ENCODE peak calls at places on chromosomes 11 and 22, in six cellular contexts. C is colonic mucosa, G is AG10803, I is B cell, O is OCI-LY7, X is fibroblast of the aortic adventitia. E is an unnamed sample.

GRCh38 chr22:40276877-40277823 is 69.2 kb upstream of the ADSL start:
- DNase-seq in O (no peak), X (peak), I (no peak), G (peak), C (no peak), E (no peak)

GRCh38 chr11:133713406-133713805 is 131.9 kb downstream of the SPATA19 start:
- DNase-seq in O (no peak), X (no peak), C (no peak), G (no peak), I (no peak), E (no peak)

GRCh38 chr22:23403720-23404688 is 176.1 kb downstream of the IGLL1 start:
- DNase-seq in X (no peak), G (no peak), C (no peak), I (no peak), O (no peak), E (no peak)

GRCh38 chr22:50056214-50056972 is 1.7 kb downstream of the TTLL8 start:
- DNase-seq in X (no peak), I (peak), G (no peak), C (no peak), O (peak), E (no peak)

GRCh38 chr11:96301818-96302217 is 41.2 kb downstream of the MAML2 start:
- DNase-seq in O (no peak), C (no peak), X (no peak), G (no peak), I (no peak), E (no peak)

GRCh38 chr11:2468363-2469240 is 23.8 kb downstream of the KCNQ1 start:
- DNase-seq in I (no peak), O (no peak), C (peak), X (no peak), G (no peak), E (no peak)

GRCh38 chr11:60265373-60266214 is 14.9 kb upstream of the MS4A4A start:
- DNase-seq in O (peak), I (peak), G (peak), C (peak), X (peak), E (peak)

GRCh38 chr11:128291835-128292234 is 295.5 kb downstream of the ETS1 start:
- DNase-seq in C (peak), X (no peak), G (no peak), I (peak), O (peak), E (peak)

GRCh38 chr11:104254347-104254746 is 90.4 kb upstream of the PDGFD start:
- DNase-seq in O (peak), I (no peak), C (peak), X (peak), G (no peak), E (peak)

GRCh38 chr11:132981146-132981956 is 551.0 kb downstream of the OPCML start:
- DNase-seq in I (no peak), X (no peak), G (no peak), O (no peak), C (no peak), E (no peak)

GRCh38 chr11:132106336-132106982 is 736.0 kb downstream of the NTM start:
- DNase-seq in X (no peak), C (no peak), G (no peak), I (no peak), O (no peak), E (no peak)

GRCh38 chr11:76717369-76717768 is 46.8 kb upstream of the LRRC32 start:
- DNase-seq in O (no peak), I (no peak), G (no peak), C (no peak), X (no peak), E (no peak)

GRCh38 chr11:76713499-76713898 is 43.0 kb upstream of the LRRC32 start:
- DNase-seq in X (no peak), C (no peak), O (no peak), I (no peak), G (no peak), E (no peak)

GRCh38 chr11:76716268-76716667 is 45.7 kb upstream of the LRRC32 start:
- DNase-seq in I (no peak), C (no peak), G (no peak), X (no peak), O (no peak), E (no peak)

GRCh38 chr11:76712125-76712524 is 41.6 kb upstream of the LRRC32 start:
- DNase-seq in X (no peak), O (no peak), I (no peak), C (no peak), G (no peak), E (no peak)

GRCh38 chr11:76714493-76714892 is 43.9 kb upstream of the LRRC32 start:
- DNase-seq in C (no peak), O (no peak), X (no peak), G (no peak), I (no peak), E (no peak)
- TF ChIP-seq CTCF in C (no peak), O (peak), X (no peak), G (no peak), I (no peak), E (no peak)

GRCh38 chr11:66956689-66957290 is 1.4 kb downstream of the PC start:
- DNase-seq in I (no peak), O (peak), X (peak), C (no peak), G (peak), E (peak)
- TF ChIP-seq CTCF in I (no peak), O (no peak), X (peak), C (no peak), G (peak), E (no peak)

GRCh38 chr11:13074714-13075464 is 65.8 kb downstream of the RASSF10 start:
- DNase-seq in C (no peak), X (no peak), G (no peak), I (no peak), O (no peak), E (no peak)

GRCh38 chr11:13068211-13068610 is 59.1 kb downstream of the RASSF10 start:
- DNase-seq in I (no peak), C (no peak), X (no peak), O (no peak), G (no peak), E (no peak)

GRCh38 chr11:13076961-13077360 is 67.8 kb downstream of the RASSF10 start:
- DNase-seq in X (no peak), I (no peak), G (no peak), C (no peak), O (no peak), E (peak)

GRCh38 chr11:13073119-13073981 is 64.2 kb downstream of the RASSF10 start:
- DNase-seq in O (no peak), G (peak), C (no peak), I (no peak), X (peak), E (peak)
- TF ChIP-seq CTCF in O (no peak), G (no peak), C (no peak), I (no peak), X (no peak), E (no peak)

DNA sequence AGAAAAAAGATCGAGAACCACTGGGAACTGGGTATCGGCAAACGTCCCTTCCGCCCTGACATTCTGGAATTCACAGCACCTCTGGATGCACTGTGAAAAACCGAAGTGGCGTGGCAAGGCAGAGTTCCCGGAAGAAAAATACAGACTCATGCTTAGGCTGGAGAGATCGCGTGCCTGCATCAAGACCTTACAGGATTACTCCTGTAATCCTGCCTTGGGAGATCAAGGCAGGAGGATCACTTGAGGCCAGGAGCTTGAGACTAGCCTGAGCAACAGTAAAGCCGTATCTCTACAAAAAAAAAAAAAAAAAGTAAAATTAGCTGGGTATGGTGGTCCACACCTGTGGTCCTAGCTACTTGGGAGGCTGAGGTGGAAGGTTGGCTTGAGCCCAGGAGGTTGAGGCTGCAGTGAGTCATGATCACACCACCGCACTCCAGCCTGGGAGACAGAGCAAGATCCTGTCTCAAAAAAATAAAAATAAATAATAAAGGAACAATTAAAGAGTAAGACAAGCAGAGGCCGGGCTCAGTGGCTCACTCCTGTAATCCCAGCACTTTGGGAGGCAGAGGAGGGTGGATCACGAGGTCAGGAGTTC is 19.9 kb upstream of the TEF start:
- DNase-seq in O (no peak), G (no peak), C (no peak), X (peak), I (no peak), E (no peak)
- TF ChIP-seq CTCF in O (no peak), G (no peak), C (no peak), X (no peak), I (no peak), E (no peak)

GRCh38 chr11:29518389-29519174 is 498.2 kb downstream of the KCNA4 start:
- DNase-seq in O (peak), X (peak), C (no peak), I (no peak), G (no peak), E (no peak)
- TF ChIP-seq CTCF in O (peak), X (peak), C (no peak), I (no peak), G (no peak), E (no peak)

E was measured in Calu3.